ENCODE peak calls at places on chromosomes 12 and 14, in seven cellular contexts. X, R, D, A, U, Z and M are unnamed samples.

GRCh38 chr14:59771577-59771976 is 99.0 kb downstream of the RTN1 start:
- DNase-seq in X (peak), R (no peak), D (no peak), A (no peak), U (peak), Z (peak), M (no peak)

GRCh38 chr12:120971299-120972180 is 6.8 kb upstream of the HNF1A start:
- DNase-seq in X (peak), R (no peak), D (peak), A (peak), U (peak), Z (peak), M (peak)

GRCh38 chr12:100789146-100789545 is 5.4 kb upstream of the ANO4 start:
- DNase-seq in X (peak), R (no peak), D (no peak), A (no peak), U (peak), Z (peak), M (no peak)

GRCh38 chr12:7129647-7130536 is at the start of gene CLSTN3:
- DNase-seq in X (peak), R (peak), D (peak), A (peak), U (peak), Z (peak), M (peak)

GRCh38 chr12:11958216-11959091 is 112.3 kb upstream of the BCL2L14 start:
- DNase-seq in X (peak), R (no peak), D (no peak), A (no peak), U (peak), Z (peak), M (peak)

GRCh38 chr12:97642906-97643305 is 180.3 kb downstream of the RMST start:
- DNase-seq in X (no peak), R (no peak), D (no peak), A (no peak), U (no peak), Z (no peak), M (no peak)

GRCh38 chr12:53410951-53411350 is 12.7 kb upstream of the AMHR2 start:
- DNase-seq in X (no peak), R (peak), D (no peak), A (no peak), U (no peak), Z (no peak), M (no peak)

GRCh38 chr12:119512772-119513497 is 80.6 kb upstream of the TMEM233 start:
- DNase-seq in X (no peak), R (no peak), D (no peak), A (peak), U (peak), Z (peak), M (peak)

GRCh38 chr12:58920102-58920955 is at the start of gene LRIG3:
- DNase-seq in X (peak), R (peak), D (peak), A (peak), U (peak), Z (peak), M (peak)

GRCh38 chr12:93292731-93293566 is 84.8 kb upstream of the NUDT4 start:
- DNase-seq in X (no peak), R (no peak), D (no peak), A (no peak), U (no peak), Z (no peak), M (no peak)

GRCh38 chr14:57136669-57137068 is 132.0 kb downstream of the EXOC5 start:
- DNase-seq in X (no peak), R (peak), D (no peak), A (peak), U (no peak), Z (no peak), M (no peak)

GRCh38 chr12:70733385-70733784 is 96.2 kb upstream of the PTPRB start:
- DNase-seq in X (peak), R (no peak), D (peak), A (peak), U (peak), Z (peak), M (peak)

GRCh38 chr12:121590476-121591143 is 9.8 kb upstream of the KDM2B start:
- DNase-seq in X (peak), R (no peak), D (peak), A (peak), U (peak), Z (peak), M (peak)

GRCh38 chr12:95858451-95859343 is at the start of gene SNRPF:
- DNase-seq in X (peak), R (peak), D (peak), A (peak), U (peak), Z (peak), M (peak)
- TF ChIP-seq CTCF in X (no peak), R (no peak), D (peak), A (no peak), U (peak), Z (peak), M (no peak)

GRCh38 chr14:51880810-51881580 is 20.6 kb downstream of the GNG2 start:
- DNase-seq in X (no peak), R (no peak), D (no peak), A (no peak), U (peak), Z (peak), M (peak)
- TF ChIP-seq CTCF in X (no peak), R (no peak), D (no peak), A (no peak), U (peak), Z (no peak), M (no peak)

DNA sequence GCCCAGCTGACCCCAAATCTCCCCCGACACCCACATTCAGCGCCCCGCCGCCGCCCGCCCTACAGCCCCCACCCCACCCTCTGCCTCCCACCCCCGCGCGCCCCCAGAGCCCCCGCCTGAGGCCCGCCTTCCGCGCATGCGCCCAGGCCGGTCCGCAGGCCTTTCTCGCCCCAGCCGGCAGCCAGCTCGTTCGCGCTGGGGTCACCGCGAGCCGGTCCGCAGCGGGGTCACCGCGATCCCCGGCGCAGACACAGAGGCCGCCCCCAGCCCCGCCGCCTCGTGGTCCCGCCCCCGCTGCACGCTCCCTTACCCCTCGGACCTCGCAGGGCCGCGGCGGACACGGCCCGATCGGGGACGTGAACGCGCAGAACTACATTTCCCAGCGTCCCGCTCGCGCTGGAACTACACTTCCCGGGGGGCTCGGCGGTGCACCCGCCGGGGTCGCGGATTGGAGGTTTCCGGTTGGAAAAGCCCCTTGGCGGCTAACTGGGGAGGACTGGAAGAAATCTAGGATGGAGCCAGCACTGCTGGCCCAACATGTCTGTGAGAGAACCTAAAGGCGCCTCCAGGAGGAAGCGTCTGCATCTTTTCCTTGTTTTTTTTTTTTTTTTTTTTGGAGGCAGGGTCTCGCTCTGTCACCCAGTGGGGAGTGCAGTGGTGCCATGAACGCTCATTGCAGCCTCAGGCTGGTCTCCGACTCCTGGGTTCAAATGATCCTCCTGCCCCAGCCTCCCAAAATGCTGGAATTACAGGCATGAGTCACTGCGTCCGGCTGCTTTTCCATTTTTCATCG is at the start of gene ZNF605:
- DNase-seq in X (peak), R (peak), D (peak), A (peak), U (peak), Z (peak), M (peak)
- TF ChIP-seq CTCF in X (no peak), R (no peak), D (no peak), A (no peak), U (no peak), Z (no peak), M (no peak)

DNA sequence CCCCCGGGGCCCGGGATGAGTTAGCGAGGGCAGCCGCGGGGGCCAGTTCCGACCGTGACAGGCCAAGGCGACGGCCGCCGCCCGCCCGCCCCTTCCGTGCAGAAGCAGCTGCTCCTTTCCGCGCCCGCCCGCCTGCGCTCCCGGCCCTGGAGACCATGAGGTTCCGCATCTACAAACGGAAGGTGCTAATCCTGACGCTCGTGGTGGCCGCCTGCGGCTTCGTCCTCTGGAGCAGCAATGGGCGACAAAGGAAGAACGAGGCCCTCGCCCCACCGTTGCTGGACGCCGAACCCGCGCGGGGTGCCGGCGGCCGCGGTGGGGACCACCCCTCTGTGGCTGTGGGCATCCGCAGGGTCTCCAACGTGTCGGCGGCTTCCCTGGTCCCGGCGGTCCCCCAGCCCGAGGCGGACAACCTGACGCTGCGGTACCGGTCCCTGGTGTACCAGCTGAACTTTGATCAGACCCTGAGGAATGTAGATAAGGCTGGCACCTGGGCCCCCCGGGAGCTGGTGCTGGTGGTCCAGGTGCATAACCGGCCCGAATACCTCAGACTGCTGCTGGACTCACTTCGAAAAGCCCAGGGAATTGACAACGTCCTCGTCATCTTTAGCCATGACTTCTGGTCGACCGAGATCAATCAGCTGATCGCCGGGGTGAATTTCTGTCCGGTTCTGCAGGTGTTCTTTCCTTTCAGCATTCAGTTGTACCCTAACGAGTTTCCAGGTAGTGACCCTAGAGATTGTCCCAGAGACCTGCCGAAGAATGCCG is 699 bp downstream of the MGAT2 start:
- DNase-seq in X (peak), R (peak), D (peak), A (peak), U (no peak), Z (peak), M (peak)
- TF ChIP-seq CTCF in X (no peak), R (no peak), D (no peak), A (no peak), U (no peak), Z (no peak), M (no peak)

DNA sequence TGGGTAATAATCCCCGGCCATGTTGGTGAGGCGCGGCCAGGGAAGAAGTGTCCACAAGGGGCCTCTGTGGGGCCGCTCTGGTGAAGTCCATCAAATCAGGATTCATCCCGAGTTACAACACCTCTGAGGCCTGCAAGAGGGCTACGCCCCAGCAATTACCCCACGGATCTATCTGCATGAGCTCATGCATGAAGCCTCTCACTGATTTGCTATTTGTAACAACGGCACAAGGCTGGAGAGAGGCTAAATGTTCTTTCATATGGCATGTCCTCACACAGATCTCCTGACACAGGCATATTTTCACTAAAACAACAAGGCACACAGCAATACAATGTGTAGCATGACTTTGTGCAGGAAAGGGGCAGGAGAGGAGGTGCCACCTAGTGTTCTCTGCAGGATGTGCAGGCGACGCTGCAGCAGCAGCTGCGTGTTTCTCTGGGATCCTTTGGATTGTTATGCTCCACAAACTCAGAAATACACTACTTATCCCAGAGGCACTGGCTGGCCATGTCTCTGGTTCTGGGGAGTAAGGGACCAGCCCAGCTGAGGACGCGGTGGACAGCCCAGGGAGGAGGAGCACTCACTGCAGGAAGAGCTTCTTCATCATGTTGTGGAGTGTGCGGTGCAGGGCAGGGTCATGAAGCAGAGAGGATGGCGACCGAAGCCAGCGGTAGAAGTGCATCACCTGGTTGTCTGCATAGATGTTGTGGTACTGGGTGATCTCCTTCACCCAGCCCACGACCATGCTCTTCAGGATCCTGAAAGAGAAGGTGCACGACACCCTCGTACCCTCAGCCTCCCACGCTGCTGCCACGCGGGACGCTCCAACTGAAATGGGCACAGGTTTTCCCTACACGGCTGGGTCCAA is 20.2 kb downstream of the P2RX2 start:
- DNase-seq in X (peak), R (no peak), D (peak), A (no peak), U (peak), Z (peak), M (peak)
- TF ChIP-seq CTCF in X (peak), R (peak), D (peak), A (peak), U (peak), Z (peak), M (peak)